ENCODE peak calls at places on chromosomes 6 and 20, in five cellular contexts. One of them, this sample, is unnamed.

GRCh38 chr6:88349511-88349910 is 183.4 kb upstream of the CNR1 start:
- DNase-seq in IMR-90: no peak
- DNase-seq in HepG2: no peak
- DNase-seq in A549: no peak
- DNase-seq in K562: no peak
- DNase-seq in this sample: no peak

GRCh38 chr6:40417031-40417430 is 170.1 kb downstream of the LRFN2 start:
- DNase-seq in IMR-90: no peak
- DNase-seq in HepG2: no peak
- DNase-seq in A549: no peak
- DNase-seq in K562: no peak
- DNase-seq in this sample: no peak

GRCh38 chr6:34352305-34352937 is 40.0 kb downstream of the NUDT3 start:
- DNase-seq in IMR-90: peak; percentile 57
- DNase-seq in HepG2: no peak
- DNase-seq in A549: no peak
- DNase-seq in K562: no peak
- DNase-seq in this sample: no peak

GRCh38 chr6:161486326-161486725 is 212.5 kb upstream of the AGPAT4 start:
- DNase-seq in IMR-90: peak; percentile 30
- DNase-seq in HepG2: no peak
- DNase-seq in A549: peak; percentile 64
- DNase-seq in K562: peak; percentile 18
- DNase-seq in this sample: no peak

GRCh38 chr6:157767757-157768156 is 55.3 kb upstream of the SNX9 start:
- DNase-seq in IMR-90: no peak
- DNase-seq in HepG2: no peak
- DNase-seq in A549: no peak
- DNase-seq in K562: no peak
- DNase-seq in this sample: no peak

GRCh38 chr6:82889117-82889516 is 176.5 kb downstream of the UBE3D start:
- DNase-seq in IMR-90: no peak
- DNase-seq in HepG2: no peak
- DNase-seq in A549: no peak
- DNase-seq in K562: no peak
- DNase-seq in this sample: no peak

GRCh38 chr6:137661601-137662000 is 167.4 kb upstream of the OLIG3 start:
- DNase-seq in IMR-90: peak; percentile 26
- DNase-seq in HepG2: peak; percentile 48
- DNase-seq in A549: peak; percentile 46
- DNase-seq in K562: peak; percentile 23
- DNase-seq in this sample: no peak

GRCh38 chr6:170132011-170132521 is 158.8 kb downstream of the DLL1 start:
- DNase-seq in IMR-90: no peak
- DNase-seq in HepG2: no peak
- DNase-seq in A549: no peak
- DNase-seq in K562: no peak
- DNase-seq in this sample: no peak

GRCh38 chr6:33211666-33212422 is 3.5 kb downstream of the RING1 start:
- DNase-seq in IMR-90: no peak
- DNase-seq in HepG2: no peak
- DNase-seq in A549: no peak
- DNase-seq in K562: peak; percentile 54
- DNase-seq in this sample: no peak

GRCh38 chr20:59456342-59457132 is 147.8 kb upstream of the PHACTR3 start:
- DNase-seq in IMR-90: no peak
- DNase-seq in HepG2: no peak
- DNase-seq in A549: no peak
- DNase-seq in K562: no peak
- DNase-seq in this sample: no peak

GRCh38 chr6:142165227-142165626 is 18.2 kb downstream of the VTA1 start:
- DNase-seq in IMR-90: no peak
- DNase-seq in HepG2: no peak
- DNase-seq in A549: no peak
- DNase-seq in K562: no peak
- DNase-seq in this sample: no peak

GRCh38 chr20:51541189-51542032 is 1.1 kb downstream of the NFATC2 start:
- DNase-seq in IMR-90: peak; percentile 22
- DNase-seq in HepG2: peak; percentile 87
- DNase-seq in A549: no peak
- DNase-seq in K562: peak; percentile 92
- DNase-seq in this sample: peak; percentile 11
- TF ChIP-seq BHLHE40 in IMR-90: no peak
- TF ChIP-seq BHLHE40 in HepG2: peak; percentile 73
- TF ChIP-seq BHLHE40 in A549: no peak
- TF ChIP-seq BHLHE40 in K562: peak; percentile 93
- TF ChIP-seq BHLHE40 in this sample: no peak

DNA sequence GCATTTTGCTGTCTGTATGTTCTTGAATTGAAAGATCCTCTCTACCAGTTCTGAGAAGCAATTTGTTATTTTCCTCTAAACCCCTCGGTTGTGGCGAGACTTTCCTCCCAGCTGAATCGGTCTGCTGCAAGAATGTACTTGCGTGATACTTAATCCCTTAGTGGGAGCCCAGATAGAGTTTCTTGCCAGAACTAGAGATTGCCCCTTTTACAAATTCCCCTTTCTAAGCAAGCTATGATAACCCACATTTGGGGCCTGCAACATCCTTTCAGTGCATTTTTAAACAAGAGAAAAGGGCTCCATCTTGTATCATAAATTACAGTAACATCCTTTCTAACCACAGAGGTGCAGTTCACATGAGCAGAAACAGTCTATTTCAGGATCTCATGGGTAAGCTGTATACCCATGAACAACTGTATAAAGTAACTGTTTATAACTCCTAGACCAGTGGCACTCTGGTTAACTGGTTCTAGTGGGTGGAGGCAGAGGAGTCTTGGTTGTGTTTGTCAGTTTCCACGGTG is 112.9 kb upstream of the ZNF217 start:
- DNase-seq in IMR-90: peak; percentile 83
- DNase-seq in HepG2: no peak
- DNase-seq in A549: no peak
- DNase-seq in K562: no peak
- DNase-seq in this sample: no peak
- TF ChIP-seq BHLHE40 in IMR-90: no peak
- TF ChIP-seq BHLHE40 in HepG2: no peak
- TF ChIP-seq BHLHE40 in A549: no peak
- TF ChIP-seq BHLHE40 in K562: no peak
- TF ChIP-seq BHLHE40 in this sample: no peak

GRCh38 chr6:6758915-6759654 is 170.6 kb downstream of the LY86 start:
- DNase-seq in IMR-90: peak; percentile 61
- DNase-seq in HepG2: peak; percentile 40
- DNase-seq in A549: peak; percentile 21
- DNase-seq in K562: peak; percentile 84
- DNase-seq in this sample: peak; percentile 50
- TF ChIP-seq BHLHE40 in IMR-90: no peak
- TF ChIP-seq BHLHE40 in HepG2: no peak
- TF ChIP-seq BHLHE40 in A549: no peak
- TF ChIP-seq BHLHE40 in K562: peak; percentile 28
- TF ChIP-seq BHLHE40 in this sample: no peak

GRCh38 chr20:62884556-62884955 is 22.9 kb upstream of the TCFL5 start:
- DNase-seq in IMR-90: no peak
- DNase-seq in HepG2: no peak
- DNase-seq in A549: no peak
- DNase-seq in K562: no peak
- DNase-seq in this sample: no peak

GRCh38 chr20:62886709-62887058 is 25.1 kb upstream of the TCFL5 start:
- DNase-seq in IMR-90: no peak
- DNase-seq in HepG2: no peak
- DNase-seq in A549: no peak
- DNase-seq in K562: no peak
- DNase-seq in this sample: no peak

GRCh38 chr20:62885046-62885445 is 23.4 kb upstream of the TCFL5 start:
- DNase-seq in IMR-90: no peak
- DNase-seq in HepG2: no peak
- DNase-seq in A549: no peak
- DNase-seq in K562: no peak
- DNase-seq in this sample: no peak

GRCh38 chr20:62887147-62887859 is 25.7 kb upstream of the TCFL5 start:
- DNase-seq in IMR-90: peak; percentile 96
- DNase-seq in HepG2: peak; percentile 50
- DNase-seq in A549: no peak
- DNase-seq in K562: peak; percentile 47
- DNase-seq in this sample: no peak

DNA sequence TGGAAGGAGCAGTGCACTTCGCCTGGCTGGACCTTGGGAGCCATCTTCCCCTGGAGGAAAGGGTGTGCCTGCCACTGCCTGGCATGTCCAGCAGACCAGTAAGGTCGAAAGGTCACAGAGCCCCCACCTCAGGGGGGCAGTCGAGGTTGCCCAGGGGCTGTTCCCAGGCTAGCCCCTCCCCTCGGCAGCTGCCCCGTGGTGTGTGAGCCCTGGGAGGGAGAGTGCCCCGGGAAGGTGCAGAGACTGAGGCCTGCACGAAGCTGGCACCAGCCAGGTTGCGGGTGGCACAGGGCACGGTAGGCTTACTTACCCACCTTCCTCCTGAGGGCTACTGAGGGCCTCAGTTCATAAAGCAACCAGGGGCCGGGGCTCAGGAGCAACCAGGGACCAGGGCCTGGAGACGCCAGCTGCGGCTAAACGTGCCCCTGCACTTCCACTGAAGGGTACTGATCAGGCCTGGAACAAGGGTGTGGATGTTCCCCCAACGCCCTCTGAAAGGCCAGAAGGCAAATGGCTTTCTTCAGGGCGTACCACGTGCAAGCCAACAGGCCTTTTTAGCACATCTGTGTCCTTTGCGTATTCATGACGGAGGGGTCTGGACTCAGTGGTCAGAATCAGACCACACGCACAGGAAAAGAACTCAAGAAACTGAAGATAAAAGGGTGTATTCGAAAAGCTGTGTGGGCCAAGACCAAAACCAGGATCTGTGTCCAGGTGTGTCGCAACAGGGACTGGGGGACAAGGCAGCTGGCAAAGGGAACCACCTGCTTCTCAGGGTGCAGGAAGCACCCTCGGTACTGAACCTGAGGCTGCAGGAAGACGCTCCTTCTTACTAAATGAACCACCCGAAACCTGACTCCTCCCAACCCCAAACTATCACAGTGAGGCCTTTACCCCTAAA is 24.4 kb upstream of the TCFL5 start:
- DNase-seq in IMR-90: no peak
- DNase-seq in HepG2: no peak
- DNase-seq in A549: no peak
- DNase-seq in K562: no peak
- DNase-seq in this sample: no peak
- TF ChIP-seq BHLHE40 in IMR-90: no peak
- TF ChIP-seq BHLHE40 in HepG2: no peak
- TF ChIP-seq BHLHE40 in A549: no peak
- TF ChIP-seq BHLHE40 in K562: no peak
- TF ChIP-seq BHLHE40 in this sample: no peak

DNA sequence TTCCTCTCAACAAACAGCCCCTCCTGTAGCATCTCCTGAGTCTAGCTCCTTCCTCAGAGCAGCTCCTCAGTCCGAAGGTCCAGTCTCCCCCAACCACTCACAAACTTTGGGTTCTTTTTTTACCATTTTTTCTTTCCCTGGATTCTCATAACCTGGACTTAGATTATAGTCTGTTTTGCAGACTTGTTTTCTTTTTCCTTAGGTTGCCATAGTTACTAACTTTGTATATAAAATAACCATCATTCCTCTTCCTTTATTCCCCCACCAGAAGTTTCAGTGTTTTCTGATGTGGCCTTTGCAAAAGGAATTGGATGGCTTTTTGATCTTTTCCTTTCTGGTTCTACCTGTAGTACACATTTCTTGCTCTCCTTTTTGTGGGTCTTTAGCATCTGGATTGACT is 12.9 kb downstream of the STK35 start:
- DNase-seq in IMR-90: no peak
- DNase-seq in HepG2: no peak
- DNase-seq in A549: no peak
- DNase-seq in K562: no peak
- DNase-seq in this sample: no peak
- TF ChIP-seq BHLHE40 in IMR-90: no peak
- TF ChIP-seq BHLHE40 in HepG2: no peak
- TF ChIP-seq BHLHE40 in A549: no peak
- TF ChIP-seq BHLHE40 in K562: no peak
- TF ChIP-seq BHLHE40 in this sample: no peak

GRCh38 chr6:120384671-120385070 is 949.6 kb downstream of the TBC1D32 start:
- DNase-seq in IMR-90: no peak
- DNase-seq in HepG2: no peak
- DNase-seq in A549: no peak
- DNase-seq in K562: no peak
- DNase-seq in this sample: no peak

GRCh38 chr6:120373185-120373584 is 961.1 kb downstream of the TBC1D32 start:
- DNase-seq in IMR-90: no peak
- DNase-seq in HepG2: no peak
- DNase-seq in A549: no peak
- DNase-seq in K562: no peak
- DNase-seq in this sample: no peak

DNA sequence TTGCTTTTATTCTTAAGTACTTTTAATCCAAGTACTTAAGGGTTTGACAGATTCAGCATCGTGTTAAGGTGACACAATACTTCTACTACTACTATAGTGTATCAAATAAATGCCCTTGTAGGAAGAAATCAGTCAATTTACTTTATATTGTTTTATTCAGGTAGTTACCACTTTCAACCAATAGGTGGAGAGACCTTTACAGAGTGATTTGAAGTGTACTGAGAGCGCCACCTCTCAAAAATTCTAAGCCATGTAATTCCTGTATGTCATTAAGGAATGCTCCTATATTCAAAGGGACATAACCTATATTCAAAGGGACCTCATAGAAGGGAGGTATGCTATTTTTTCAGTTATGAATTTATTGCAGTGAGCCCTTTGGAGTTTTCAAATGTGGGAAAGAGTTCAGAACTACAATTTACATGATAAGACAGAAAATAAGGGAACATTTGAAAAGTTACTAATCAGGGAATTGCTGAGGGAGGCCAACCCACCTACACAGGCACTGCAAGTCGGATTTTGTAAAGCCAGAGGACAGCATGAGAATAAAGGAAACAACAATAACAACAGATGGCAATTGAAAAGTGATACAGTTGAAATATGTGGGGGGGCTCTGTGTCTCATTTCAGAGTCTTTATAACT is 955.6 kb downstream of the TBC1D32 start:
- DNase-seq in IMR-90: no peak
- DNase-seq in HepG2: peak; percentile 72
- DNase-seq in A549: peak; percentile 42
- DNase-seq in K562: peak; percentile 16
- DNase-seq in this sample: peak; percentile 39
- TF ChIP-seq BHLHE40 in IMR-90: no peak
- TF ChIP-seq BHLHE40 in HepG2: no peak
- TF ChIP-seq BHLHE40 in A549: no peak
- TF ChIP-seq BHLHE40 in K562: no peak
- TF ChIP-seq BHLHE40 in this sample: no peak